ENCODE peak calls at places on chromosomes 2 and 18, in nine cellular contexts. P, M, F, S, N, U, E, D and Y are unnamed samples.

GRCh38 chr2:85997016-85997970 is 108.4 kb downstream of the POLR1A start:
- DNase-seq in P (peak), M (no peak), F (no peak), S (no peak), N (no peak), U (no peak), E (peak), D (no peak), Y (no peak)

GRCh38 chr2:52054824-52055223 is 1022.9 kb upstream of the NRXN1 start:
- DNase-seq in P (no peak), M (no peak), F (no peak), S (no peak), N (no peak), U (no peak), E (no peak), D (no peak), Y (no peak)

GRCh38 chr18:57659463-57660102 is 37.9 kb upstream of the NARS1 start:
- DNase-seq in P (no peak), M (no peak), F (no peak), S (no peak), N (no peak), U (no peak), E (no peak), D (no peak), Y (no peak)

GRCh38 chr18:57898506-57899124 is 95.5 kb upstream of the ATP8B1 start:
- DNase-seq in P (no peak), M (no peak), F (no peak), S (no peak), N (no peak), U (no peak), E (no peak), D (no peak), Y (no peak)

GRCh38 chr2:27489118-27489497 is 435 bp downstream of the IFT172 start:
- DNase-seq in P (no peak), M (no peak), F (no peak), S (no peak), N (no peak), U (no peak), E (no peak), D (peak), Y (no peak)

GRCh38 chr18:50848038-50848437 is 28.2 kb upstream of the MRO start:
- DNase-seq in P (no peak), M (no peak), F (no peak), S (no peak), N (no peak), U (no peak), E (no peak), D (no peak), Y (no peak)

GRCh38 chr2:10531874-10532273 is 83.7 kb upstream of the ODC1 start:
- DNase-seq in P (no peak), M (no peak), F (no peak), S (no peak), N (no peak), U (no peak), E (no peak), D (no peak), Y (no peak)

GRCh38 chr2:197179744-197180498 is 130.7 kb downstream of the ANKRD44 start:
- DNase-seq in P (peak), M (no peak), F (no peak), S (no peak), N (no peak), U (no peak), E (peak), D (no peak), Y (no peak)

GRCh38 chr2:179069685-179070084 is 19.7 kb upstream of the CCDC141 start:
- DNase-seq in P (no peak), M (no peak), F (no peak), S (no peak), N (no peak), U (no peak), E (no peak), D (no peak), Y (no peak)

GRCh38 chr18:57561728-57562423 is 24.6 kb downstream of the FECH start:
- DNase-seq in P (no peak), M (peak), F (no peak), S (no peak), N (peak), U (no peak), E (no peak), D (peak), Y (no peak)

GRCh38 chr2:86703704-86704370 is 16.3 kb upstream of the RMND5A start:
- DNase-seq in P (no peak), M (no peak), F (no peak), S (no peak), N (no peak), U (no peak), E (no peak), D (no peak), Y (peak)

GRCh38 chr2:182144780-182145170 is 159.1 kb downstream of the PPP1R1C start:
- DNase-seq in P (no peak), M (no peak), F (no peak), S (no peak), N (no peak), U (no peak), E (no peak), D (no peak), Y (no peak)

GRCh38 chr2:210309546-210310233 is 5.3 kb downstream of the MYL1 start:
- DNase-seq in P (no peak), M (no peak), F (no peak), S (no peak), N (no peak), U (no peak), E (no peak), D (no peak), Y (peak)

GRCh38 chr2:225056330-225057073 is 14.2 kb upstream of the DOCK10 start:
- DNase-seq in P (no peak), M (no peak), F (no peak), S (no peak), N (no peak), U (no peak), E (no peak), D (no peak), Y (no peak)

GRCh38 chr18:73715228-73715670 is 432.4 kb downstream of the FBXO15 start:
- DNase-seq in P (no peak), M (no peak), F (no peak), S (no peak), N (no peak), U (no peak), E (no peak), D (no peak), Y (no peak)

GRCh38 chr2:241770185-241770935 is 6.3 kb upstream of the GAL3ST2 start:
- DNase-seq in P (peak), M (peak), F (no peak), S (no peak), N (peak), U (no peak), E (peak), D (no peak), Y (no peak)

GRCh38 chr2:20593072-20594034 is 57.5 kb downstream of the HS1BP3 start:
- DNase-seq in P (peak), M (no peak), F (peak), S (no peak), N (no peak), U (peak), E (peak), D (no peak), Y (no peak)

GRCh38 chr18:5895300-5895885 is at the start of gene TMEM200C:
- DNase-seq in P (peak), M (peak), F (no peak), S (no peak), N (peak), U (no peak), E (no peak), D (peak), Y (peak)

GRCh38 chr2:27742571-27742970 is 28.9 kb upstream of the MRPL33 start:
- DNase-seq in P (no peak), M (no peak), F (no peak), S (no peak), N (no peak), U (no peak), E (no peak), D (no peak), Y (no peak)

GRCh38 chr2:66512626-66513025 is 77.7 kb downstream of the MEIS1 start:
- DNase-seq in P (no peak), M (no peak), F (no peak), S (no peak), N (no peak), U (no peak), E (no peak), D (no peak), Y (no peak)

GRCh38 chr18:59546164-59546563 is 151.1 kb downstream of the CCBE1 start:
- DNase-seq in P (no peak), M (no peak), F (no peak), S (no peak), N (no peak), U (peak), E (no peak), D (peak), Y (no peak)

GRCh38 chr2:45353879-45354278 is 257.2 kb downstream of the SRBD1 start:
- DNase-seq in P (no peak), M (no peak), F (peak), S (no peak), N (no peak), U (peak), E (no peak), D (no peak), Y (no peak)

GRCh38 chr2:60445684-60446184 is 107.7 kb downstream of the BCL11A start:
- DNase-seq in P (no peak), M (no peak), F (peak), S (no peak), N (no peak), U (peak), E (no peak), D (no peak), Y (no peak)

GRCh38 chr2:38409136-38409903 is 32.2 kb upstream of the ATL2 start:
- DNase-seq in P (peak), M (no peak), F (no peak), S (no peak), N (no peak), U (no peak), E (no peak), D (peak), Y (no peak)

GRCh38 chr18:55927831-55928230 is 339.8 kb upstream of the TCF4 start:
- DNase-seq in P (no peak), M (no peak), F (no peak), S (no peak), N (no peak), U (peak), E (no peak), D (no peak), Y (no peak)

GRCh38 chr2:174236429-174236828 is 11.9 kb downstream of the OLA1 start:
- DNase-seq in P (no peak), M (no peak), F (no peak), S (no peak), N (no peak), U (no peak), E (no peak), D (no peak), Y (no peak)

GRCh38 chr2:96329416-96329815 is 4.3 kb downstream of the ITPRIPL1 start:
- DNase-seq in P (no peak), M (no peak), F (no peak), S (no peak), N (no peak), U (no peak), E (no peak), D (no peak), Y (no peak)

GRCh38 chr2:128279786-128280701 is 38.6 kb downstream of the HS6ST1 start:
- DNase-seq in P (peak), M (no peak), F (no peak), S (no peak), N (no peak), U (no peak), E (no peak), D (no peak), Y (no peak)

GRCh38 chr2:21092308-21092869 is 31.4 kb upstream of the TDRD15 start:
- DNase-seq in P (no peak), M (no peak), F (no peak), S (no peak), N (no peak), U (no peak), E (no peak), D (no peak), Y (no peak)

GRCh38 chr18:32714571-32715148 is 58.2 kb downstream of the KLHL14 start:
- DNase-seq in P (no peak), M (peak), F (peak), S (no peak), N (peak), U (peak), E (no peak), D (peak), Y (peak)

GRCh38 chr2:238453842-238454241 is 27.1 kb downstream of the ASB1 start:
- DNase-seq in P (no peak), M (no peak), F (no peak), S (no peak), N (no peak), U (no peak), E (no peak), D (no peak), Y (no peak)

GRCh38 chr18:80143876-80144275 is 34.8 kb downstream of the ADNP2 start:
- DNase-seq in P (no peak), M (no peak), F (no peak), S (no peak), N (no peak), U (peak), E (no peak), D (no peak), Y (no peak)

GRCh38 chr2:134361648-134362047 is 107.8 kb downstream of the MGAT5 start:
- DNase-seq in P (no peak), M (no peak), F (no peak), S (no peak), N (no peak), U (no peak), E (no peak), D (no peak), Y (peak)

GRCh38 chr2:118992740-118993391 is 50.9 kb downstream of the MARCO start:
- DNase-seq in P (no peak), M (no peak), F (no peak), S (no peak), N (no peak), U (no peak), E (no peak), D (no peak), Y (no peak)

GRCh38 chr2:201183373-201183742 is 417 bp downstream of the CASP10 start:
- DNase-seq in P (no peak), M (no peak), F (no peak), S (no peak), N (no peak), U (no peak), E (no peak), D (no peak), Y (no peak)

GRCh38 chr2:152334701-152335015 is 316 bp upstream of the FMNL2 start:
- DNase-seq in P (no peak), M (no peak), F (no peak), S (no peak), N (no peak), U (no peak), E (no peak), D (no peak), Y (no peak)

GRCh38 chr2:127986548-127987079 is 41.2 kb downstream of the SAP130 start:
- DNase-seq in P (no peak), M (no peak), F (no peak), S (no peak), N (no peak), U (no peak), E (no peak), D (no peak), Y (no peak)